ENCODE peak calls at places on chromosomes 3 and 15, in six cellular contexts. One of them, this sample, is unnamed.

GRCh38 chr3:152519376-152519775 is 250.6 kb downstream of the MBNL1 start:
- DNase-seq in stimulated activated CD4-positive, alpha-beta T cell treated with anti-CD3 and anti-CD28 coated beads, Interleukin-4, amount 100 ng/mL, for 4 hours: no peak
- DNase-seq in stimulated activated CD8-positive, alpha-beta memory T cell treated with anti-CD3 and anti-CD28 coated beads, Interleukin-15, amount 100 ng/mL, for 24 hours: no peak
- DNase-seq in Calu3: no peak
- DNase-seq in cardiac muscle cell: no peak
- DNase-seq in B cell: no peak
- DNase-seq in this sample: no peak

GRCh38 chr3:52005571-52005986 is 9.9 kb upstream of the RPL29 start:
- DNase-seq in Calu3: peak
- DNase-seq in B cell: no peak
- DNase-seq in cardiac muscle cell: peak
- DNase-seq in stimulated activated CD8-positive, alpha-beta memory T cell treated with anti-CD3 and anti-CD28 coated beads, Interleukin-15, amount 100 ng/mL, for 24 hours: no peak
- DNase-seq in stimulated activated CD4-positive, alpha-beta T cell treated with anti-CD3 and anti-CD28 coated beads, Interleukin-4, amount 100 ng/mL, for 4 hours: no peak
- DNase-seq in this sample: no peak

GRCh38 chr3:141386611-141387110 is 18.4 kb downstream of the ZBTB38 start:
- DNase-seq in Calu3: no peak
- DNase-seq in stimulated activated CD4-positive, alpha-beta T cell treated with anti-CD3 and anti-CD28 coated beads, Interleukin-4, amount 100 ng/mL, for 4 hours: no peak
- DNase-seq in stimulated activated CD8-positive, alpha-beta memory T cell treated with anti-CD3 and anti-CD28 coated beads, Interleukin-15, amount 100 ng/mL, for 24 hours: no peak
- DNase-seq in cardiac muscle cell: no peak
- DNase-seq in B cell: no peak
- DNase-seq in this sample: no peak

GRCh38 chr3:181711325-181712135 is at the start of gene SOX2:
- DNase-seq in B cell: peak
- DNase-seq in stimulated activated CD4-positive, alpha-beta T cell treated with anti-CD3 and anti-CD28 coated beads, Interleukin-4, amount 100 ng/mL, for 4 hours: peak
- DNase-seq in Calu3: peak
- DNase-seq in cardiac muscle cell: peak
- DNase-seq in stimulated activated CD8-positive, alpha-beta memory T cell treated with anti-CD3 and anti-CD28 coated beads, Interleukin-15, amount 100 ng/mL, for 24 hours: no peak
- DNase-seq in this sample: peak

GRCh38 chr15:99137111-99137546 is 32.2 kb downstream of the SYNM start:
- DNase-seq in Calu3: no peak
- DNase-seq in stimulated activated CD8-positive, alpha-beta memory T cell treated with anti-CD3 and anti-CD28 coated beads, Interleukin-15, amount 100 ng/mL, for 24 hours: no peak
- DNase-seq in B cell: no peak
- DNase-seq in stimulated activated CD4-positive, alpha-beta T cell treated with anti-CD3 and anti-CD28 coated beads, Interleukin-4, amount 100 ng/mL, for 4 hours: no peak
- DNase-seq in cardiac muscle cell: no peak
- DNase-seq in this sample: peak

GRCh38 chr3:170767576-170767941 is 102.4 kb downstream of the RPL22L1 start:
- DNase-seq in Calu3: no peak
- DNase-seq in stimulated activated CD4-positive, alpha-beta T cell treated with anti-CD3 and anti-CD28 coated beads, Interleukin-4, amount 100 ng/mL, for 4 hours: no peak
- DNase-seq in cardiac muscle cell: no peak
- DNase-seq in B cell: no peak
- DNase-seq in stimulated activated CD8-positive, alpha-beta memory T cell treated with anti-CD3 and anti-CD28 coated beads, Interleukin-15, amount 100 ng/mL, for 24 hours: no peak
- DNase-seq in this sample: no peak

GRCh38 chr3:143135150-143135549 is 15.6 kb downstream of the CHST2 start:
- DNase-seq in B cell: no peak
- DNase-seq in cardiac muscle cell: no peak
- DNase-seq in Calu3: peak
- DNase-seq in stimulated activated CD4-positive, alpha-beta T cell treated with anti-CD3 and anti-CD28 coated beads, Interleukin-4, amount 100 ng/mL, for 4 hours: no peak
- DNase-seq in stimulated activated CD8-positive, alpha-beta memory T cell treated with anti-CD3 and anti-CD28 coated beads, Interleukin-15, amount 100 ng/mL, for 24 hours: no peak
- DNase-seq in this sample: no peak

GRCh38 chr3:135690664-135691063 is 274.9 kb upstream of the PPP2R3A start:
- DNase-seq in stimulated activated CD8-positive, alpha-beta memory T cell treated with anti-CD3 and anti-CD28 coated beads, Interleukin-15, amount 100 ng/mL, for 24 hours: no peak
- DNase-seq in cardiac muscle cell: no peak
- DNase-seq in stimulated activated CD4-positive, alpha-beta T cell treated with anti-CD3 and anti-CD28 coated beads, Interleukin-4, amount 100 ng/mL, for 4 hours: no peak
- DNase-seq in Calu3: no peak
- DNase-seq in B cell: no peak
- DNase-seq in this sample: no peak

GRCh38 chr3:174440350-174440716 is 418.8 kb upstream of the NAALADL2 start:
- DNase-seq in B cell: no peak
- DNase-seq in Calu3: peak
- DNase-seq in cardiac muscle cell: peak
- DNase-seq in stimulated activated CD4-positive, alpha-beta T cell treated with anti-CD3 and anti-CD28 coated beads, Interleukin-4, amount 100 ng/mL, for 4 hours: no peak
- DNase-seq in stimulated activated CD8-positive, alpha-beta memory T cell treated with anti-CD3 and anti-CD28 coated beads, Interleukin-15, amount 100 ng/mL, for 24 hours: no peak
- DNase-seq in this sample: no peak

GRCh38 chr3:9402410-9403228 is 5.2 kb downstream of the SETD5 start:
- DNase-seq in stimulated activated CD8-positive, alpha-beta memory T cell treated with anti-CD3 and anti-CD28 coated beads, Interleukin-15, amount 100 ng/mL, for 24 hours: no peak
- DNase-seq in stimulated activated CD4-positive, alpha-beta T cell treated with anti-CD3 and anti-CD28 coated beads, Interleukin-4, amount 100 ng/mL, for 4 hours: no peak
- DNase-seq in Calu3: peak
- DNase-seq in B cell: no peak
- DNase-seq in cardiac muscle cell: peak
- DNase-seq in this sample: no peak

GRCh38 chr15:39585871-39586301 is 5.0 kb downstream of the THBS1 start:
- DNase-seq in B cell: no peak
- DNase-seq in stimulated activated CD4-positive, alpha-beta T cell treated with anti-CD3 and anti-CD28 coated beads, Interleukin-4, amount 100 ng/mL, for 4 hours: no peak
- DNase-seq in stimulated activated CD8-positive, alpha-beta memory T cell treated with anti-CD3 and anti-CD28 coated beads, Interleukin-15, amount 100 ng/mL, for 24 hours: no peak
- DNase-seq in cardiac muscle cell: no peak
- DNase-seq in Calu3: no peak
- DNase-seq in this sample: no peak

GRCh38 chr3:63228677-63229076 is 49.4 kb upstream of the SYNPR start:
- DNase-seq in stimulated activated CD4-positive, alpha-beta T cell treated with anti-CD3 and anti-CD28 coated beads, Interleukin-4, amount 100 ng/mL, for 4 hours: no peak
- DNase-seq in stimulated activated CD8-positive, alpha-beta memory T cell treated with anti-CD3 and anti-CD28 coated beads, Interleukin-15, amount 100 ng/mL, for 24 hours: no peak
- DNase-seq in Calu3: peak
- DNase-seq in cardiac muscle cell: peak
- DNase-seq in B cell: peak
- DNase-seq in this sample: no peak

GRCh38 chr3:173513123-173513522 is 115.6 kb downstream of the NLGN1 start:
- DNase-seq in Calu3: no peak
- DNase-seq in cardiac muscle cell: no peak
- DNase-seq in B cell: no peak
- DNase-seq in stimulated activated CD4-positive, alpha-beta T cell treated with anti-CD3 and anti-CD28 coated beads, Interleukin-4, amount 100 ng/mL, for 4 hours: no peak
- DNase-seq in stimulated activated CD8-positive, alpha-beta memory T cell treated with anti-CD3 and anti-CD28 coated beads, Interleukin-15, amount 100 ng/mL, for 24 hours: no peak
- DNase-seq in this sample: no peak

GRCh38 chr3:184168363-184169120 is 6.1 kb upstream of the AP2M1 start:
- DNase-seq in B cell: no peak
- DNase-seq in Calu3: no peak
- DNase-seq in cardiac muscle cell: no peak
- DNase-seq in stimulated activated CD4-positive, alpha-beta T cell treated with anti-CD3 and anti-CD28 coated beads, Interleukin-4, amount 100 ng/mL, for 4 hours: no peak
- DNase-seq in stimulated activated CD8-positive, alpha-beta memory T cell treated with anti-CD3 and anti-CD28 coated beads, Interleukin-15, amount 100 ng/mL, for 24 hours: no peak
- DNase-seq in this sample: no peak

GRCh38 chr15:46815765-46816164 is 901.5 kb upstream of the SEMA6D start:
- DNase-seq in stimulated activated CD8-positive, alpha-beta memory T cell treated with anti-CD3 and anti-CD28 coated beads, Interleukin-15, amount 100 ng/mL, for 24 hours: no peak
- DNase-seq in stimulated activated CD4-positive, alpha-beta T cell treated with anti-CD3 and anti-CD28 coated beads, Interleukin-4, amount 100 ng/mL, for 4 hours: no peak
- DNase-seq in B cell: no peak
- DNase-seq in cardiac muscle cell: peak
- DNase-seq in Calu3: no peak
- DNase-seq in this sample: no peak

GRCh38 chr15:74653426-74654082 is 37.9 kb downstream of the CLK3 start:
- DNase-seq in cardiac muscle cell: peak
- DNase-seq in Calu3: peak
- DNase-seq in B cell: no peak
- DNase-seq in stimulated activated CD4-positive, alpha-beta T cell treated with anti-CD3 and anti-CD28 coated beads, Interleukin-4, amount 100 ng/mL, for 4 hours: no peak
- DNase-seq in stimulated activated CD8-positive, alpha-beta memory T cell treated with anti-CD3 and anti-CD28 coated beads, Interleukin-15, amount 100 ng/mL, for 24 hours: no peak
- DNase-seq in this sample: no peak

GRCh38 chr3:38020342-38020726 is 9.1 kb downstream of the PLCD1 start:
- DNase-seq in cardiac muscle cell: no peak
- DNase-seq in stimulated activated CD8-positive, alpha-beta memory T cell treated with anti-CD3 and anti-CD28 coated beads, Interleukin-15, amount 100 ng/mL, for 24 hours: no peak
- DNase-seq in B cell: no peak
- DNase-seq in stimulated activated CD4-positive, alpha-beta T cell treated with anti-CD3 and anti-CD28 coated beads, Interleukin-4, amount 100 ng/mL, for 4 hours: no peak
- DNase-seq in Calu3: no peak
- DNase-seq in this sample: no peak

GRCh38 chr15:27878841-27879240 is 220.3 kb downstream of the OCA2 start:
- DNase-seq in Calu3: no peak
- DNase-seq in stimulated activated CD8-positive, alpha-beta memory T cell treated with anti-CD3 and anti-CD28 coated beads, Interleukin-15, amount 100 ng/mL, for 24 hours: no peak
- DNase-seq in B cell: no peak
- DNase-seq in cardiac muscle cell: no peak
- DNase-seq in stimulated activated CD4-positive, alpha-beta T cell treated with anti-CD3 and anti-CD28 coated beads, Interleukin-4, amount 100 ng/mL, for 4 hours: no peak
- DNase-seq in this sample: no peak

GRCh38 chr3:98901032-98901464 is 447 bp downstream of the DCBLD2 start:
- DNase-seq in cardiac muscle cell: peak
- DNase-seq in stimulated activated CD8-positive, alpha-beta memory T cell treated with anti-CD3 and anti-CD28 coated beads, Interleukin-15, amount 100 ng/mL, for 24 hours: no peak
- DNase-seq in B cell: peak
- DNase-seq in Calu3: peak
- DNase-seq in stimulated activated CD4-positive, alpha-beta T cell treated with anti-CD3 and anti-CD28 coated beads, Interleukin-4, amount 100 ng/mL, for 4 hours: no peak
- DNase-seq in this sample: no peak

GRCh38 chr3:171199473-171199829 is 172.9 kb upstream of the SLC2A2 start:
- DNase-seq in stimulated activated CD8-positive, alpha-beta memory T cell treated with anti-CD3 and anti-CD28 coated beads, Interleukin-15, amount 100 ng/mL, for 24 hours: no peak
- DNase-seq in stimulated activated CD4-positive, alpha-beta T cell treated with anti-CD3 and anti-CD28 coated beads, Interleukin-4, amount 100 ng/mL, for 4 hours: no peak
- DNase-seq in B cell: no peak
- DNase-seq in Calu3: no peak
- DNase-seq in cardiac muscle cell: no peak
- DNase-seq in this sample: no peak

GRCh38 chr15:83890584-83890983 is 236.7 kb downstream of the ADAMTSL3 start:
- DNase-seq in cardiac muscle cell: no peak
- DNase-seq in B cell: no peak
- DNase-seq in stimulated activated CD4-positive, alpha-beta T cell treated with anti-CD3 and anti-CD28 coated beads, Interleukin-4, amount 100 ng/mL, for 4 hours: no peak
- DNase-seq in Calu3: no peak
- DNase-seq in stimulated activated CD8-positive, alpha-beta memory T cell treated with anti-CD3 and anti-CD28 coated beads, Interleukin-15, amount 100 ng/mL, for 24 hours: no peak
- DNase-seq in this sample: no peak